ENCODE peak calls at places on chromosomes 6 and 20, in six cellular contexts. R is hepatocyte, X is breast epithelium, C is stomach, K is spleen, U is psoas muscle. G is an unnamed sample.

GRCh38 chr6:112289039-112289566 is 34.7 kb upstream of the LAMA4 start:
- DNase-seq in C (no peak), K (no peak), X (no peak), U (peak), R (peak), G (peak)

GRCh38 chr6:49676671-49677281 is 36.6 kb downstream of the CRISP2 start:
- DNase-seq in X (no peak), R (no peak), U (no peak), K (no peak), C (no peak), G (no peak)

GRCh38 chr20:19672498-19672897 is 85.6 kb upstream of the RIN2 start:
- DNase-seq in C (no peak), U (no peak), X (no peak), K (no peak), R (no peak), G (no peak)

GRCh38 chr20:20953738-20954657 is 152.2 kb downstream of the LINC00237 start:
- DNase-seq in R (no peak), K (no peak), U (no peak), C (no peak), X (no peak), G (no peak)

GRCh38 chr20:34175072-34175471 is 63.0 kb upstream of the EIF2S2 start:
- DNase-seq in K (no peak), U (no peak), X (no peak), C (no peak), R (no peak), G (no peak)

GRCh38 chr6:169393753-169394152 is 140.1 kb upstream of the THBS2 start:
- DNase-seq in R (no peak), X (no peak), U (no peak), C (no peak), K (no peak), G (no peak)

GRCh38 chr6:4675086-4675485 is 101.1 kb upstream of the CDYL start:
- DNase-seq in R (no peak), X (no peak), C (no peak), U (no peak), K (no peak), G (no peak)

GRCh38 chr6:7697820-7698623 is 27.9 kb upstream of the BMP6 start:
- DNase-seq in R (peak), K (no peak), C (peak), U (no peak), X (no peak), G (no peak)

GRCh38 chr6:3999800-4000661 is 78.9 kb downstream of the FAM217A start:
- DNase-seq in R (no peak), C (no peak), X (no peak), K (no peak), U (no peak), G (no peak)

GRCh38 chr20:63290677-63291472 is 2.1 kb upstream of the COL20A1 start:
- DNase-seq in U (peak), C (peak), R (peak), K (no peak), X (no peak), G (no peak)

GRCh38 chr20:19510626-19511025 is 247.4 kb upstream of the RIN2 start:
- DNase-seq in R (no peak), C (no peak), X (no peak), U (no peak), K (no peak), G (no peak)

GRCh38 chr6:41552723-41553122 is 6.5 kb downstream of the FOXP4 start:
- DNase-seq in X (no peak), C (no peak), R (no peak), K (no peak), U (no peak), G (no peak)

GRCh38 chr6:130604869-130605401 is 222.3 kb upstream of the SMLR1 start:
- DNase-seq in C (no peak), X (no peak), K (no peak), R (no peak), U (no peak), G (no peak)
- H3K27ac ChIP-seq in C (no peak), X (no peak), K (no peak), R (no peak), U (no peak), G (no peak)

DNA sequence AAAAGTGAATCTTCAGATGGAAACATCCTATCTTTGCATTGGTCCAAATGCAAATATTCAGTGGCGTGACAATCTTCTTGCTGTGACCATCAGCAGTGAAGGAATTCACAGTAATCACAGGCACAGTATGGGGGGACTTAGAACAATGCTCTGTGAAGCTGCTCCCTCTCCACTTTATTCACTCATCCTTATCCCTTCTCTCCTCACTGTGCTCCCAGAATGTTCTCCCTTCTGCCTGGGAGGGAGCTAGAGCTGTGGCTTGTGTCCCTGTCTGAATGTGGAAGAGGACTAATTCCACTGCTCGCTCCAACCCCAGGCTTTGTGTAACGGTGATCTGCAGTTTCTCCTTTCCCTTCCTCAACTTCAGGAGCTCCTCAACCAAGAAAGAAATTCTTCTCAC is 243.7 kb downstream of the ALDH8A1 start:
- DNase-seq in C (no peak), U (no peak), X (no peak), K (no peak), R (no peak), G (no peak)
- TF ChIP-seq CTCF in C (no peak), U (no peak), X (no peak), K (no peak), R (no peak), G (no peak)

DNA sequence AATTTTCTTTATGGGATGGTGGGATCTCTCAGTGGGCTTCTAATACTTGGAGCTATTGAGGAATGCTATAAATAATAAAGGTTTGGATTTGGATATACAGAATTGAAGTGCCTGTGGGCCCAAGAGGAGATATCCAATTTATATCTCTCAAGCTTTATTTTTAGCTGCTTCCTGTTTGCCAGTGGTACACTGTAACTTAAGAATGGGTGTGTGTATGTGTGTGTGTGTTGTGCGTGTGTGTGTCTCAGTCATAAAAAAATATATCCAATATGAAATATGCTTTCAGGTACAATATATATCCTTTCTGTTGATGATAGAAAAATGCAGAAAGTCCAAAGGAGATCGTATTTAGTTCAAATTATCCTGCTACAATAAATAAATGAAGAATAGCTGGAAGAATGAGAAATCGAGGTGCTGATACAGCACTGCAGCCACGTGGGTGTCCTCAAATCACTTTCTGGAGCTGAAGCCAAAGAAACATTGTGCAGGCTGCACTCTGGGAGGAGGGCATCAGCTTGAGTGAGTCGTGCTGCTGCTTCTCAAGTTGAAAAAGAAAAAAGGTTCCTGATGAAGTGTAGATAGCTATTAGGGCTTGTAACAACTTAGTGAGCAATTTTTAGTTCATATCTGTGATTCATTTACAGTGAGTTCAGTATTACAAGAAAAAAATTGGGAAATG is 40.3 kb downstream of the DSE start:
- DNase-seq in K (no peak), C (no peak), X (no peak), R (peak), U (peak), G (no peak)
- H3K27ac ChIP-seq in K (peak), C (no peak), X (no peak), R (no peak), U (peak), G (no peak)

GRCh38 chr20:46057856-46058655 is 29.0 kb downstream of the SLC12A5 start:
- DNase-seq in U (peak), X (no peak), K (peak), R (peak), C (peak), G (peak)
- TF ChIP-seq CTCF in U (no peak), X (no peak), K (no peak), R (peak), C (peak), G (no peak)

GRCh38 chr6:16419636-16420331 is 181.4 kb downstream of the GMPR start:
- DNase-seq in C (no peak), X (no peak), U (no peak), R (no peak), K (no peak), G (no peak)

GRCh38 chr6:16420332-16420714 is 181.9 kb downstream of the GMPR start:
- DNase-seq in U (no peak), C (no peak), R (no peak), K (no peak), X (no peak), G (no peak)

GRCh38 chr6:16415677-16416076 is 177.3 kb downstream of the GMPR start:
- DNase-seq in X (no peak), U (no peak), K (no peak), C (no peak), R (no peak), G (no peak)

GRCh38 chr6:16421462-16421960 is 183.1 kb downstream of the GMPR start:
- DNase-seq in X (no peak), U (no peak), C (no peak), R (no peak), K (no peak), G (no peak)

DNA sequence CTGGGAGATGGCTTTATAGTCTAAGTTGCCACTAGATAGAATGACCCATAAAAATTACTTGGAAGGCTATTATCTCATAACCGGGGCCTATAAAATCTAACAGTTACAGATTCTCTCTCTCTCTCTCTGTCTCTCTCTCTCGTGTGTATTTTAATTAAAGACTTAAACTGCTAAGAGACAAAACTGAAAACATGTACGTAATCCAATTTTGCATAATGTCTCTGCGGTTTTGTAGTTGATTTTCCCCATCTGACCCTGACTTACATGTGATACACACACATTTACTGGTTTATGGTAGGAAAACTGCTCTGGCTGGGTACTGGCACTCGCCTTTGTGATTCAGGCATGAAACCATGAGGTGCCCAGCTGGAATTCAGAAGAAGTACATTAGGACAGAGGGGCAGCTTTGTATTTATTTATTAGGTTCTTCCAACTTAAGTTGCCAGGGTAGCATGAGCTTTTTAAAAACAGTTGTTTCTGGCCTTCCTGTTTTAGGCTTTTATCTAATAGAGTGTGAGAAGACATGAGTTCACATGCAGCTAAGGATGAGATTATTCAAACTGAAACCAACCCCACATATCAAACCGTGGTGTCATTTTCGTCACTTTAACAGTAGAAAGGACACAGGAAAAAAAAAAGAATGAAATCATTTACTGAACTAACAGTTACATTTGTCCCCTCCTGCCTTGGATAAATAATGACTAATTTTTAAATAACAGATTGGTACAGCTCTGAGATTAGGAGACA is 182.5 kb downstream of the GMPR start:
- DNase-seq in U (no peak), R (peak), K (no peak), X (no peak), C (no peak), G (no peak)
- H3K27ac ChIP-seq in U (no peak), R (peak), K (peak), X (no peak), C (peak), G (peak)

GRCh38 chr6:79570129-79570801 is 33.0 kb upstream of the LCA5 start:
- DNase-seq in R (peak), C (peak), U (no peak), X (no peak), K (no peak), G (no peak)
- TF ChIP-seq CTCF in R (no peak), C (no peak), U (no peak), X (no peak), K (no peak), G (no peak)